ENCODE peak calls at places on chromosomes 2 and 18, in four cellular contexts. D, U, B and E are unnamed samples.

GRCh38 chr2:232454630-232455029 is 1.3 kb upstream of the ALPI start:
- DNase-seq in D (no peak), U (no peak), B (no peak), E (no peak)

GRCh38 chr2:172674034-172674967 is 61.3 kb upstream of the RAPGEF4 start:
- DNase-seq in D (peak), U (peak), B (peak), E (peak)

GRCh38 chr2:144508162-144508765 is 11.7 kb downstream of the ZEB2 start:
- DNase-seq in D (peak), U (peak), B (no peak), E (no peak)

GRCh38 chr2:99819766-99820165 is 322.6 kb downstream of the AFF3 start:
- DNase-seq in D (no peak), U (no peak), B (no peak), E (no peak)

GRCh38 chr2:79619442-79619841 is 106.6 kb downstream of the CTNNA2 start:
- DNase-seq in D (no peak), U (no peak), B (no peak), E (no peak)

GRCh38 chr2:46814160-46814559 is 101.4 kb downstream of the MCFD2 start:
- DNase-seq in D (no peak), U (peak), B (peak), E (peak)

GRCh38 chr2:80531319-80531718 is 226.8 kb upstream of the LRRTM1 start:
- DNase-seq in D (no peak), U (no peak), B (no peak), E (no peak)

GRCh38 chr18:48105317-48105716 is 174.9 kb upstream of the SMAD2 start:
- DNase-seq in D (no peak), U (no peak), B (no peak), E (no peak)

GRCh38 chr18:50662177-50662576 is 102.3 kb downstream of the MAPK4 start:
- DNase-seq in D (no peak), U (no peak), B (no peak), E (no peak)

GRCh38 chr2:106976548-106976947 is 90.6 kb upstream of the ST6GAL2 start:
- DNase-seq in D (no peak), U (no peak), B (no peak), E (no peak)

GRCh38 chr2:61165946-61166345 is 4.0 kb downstream of the C2orf74 start:
- DNase-seq in D (no peak), U (no peak), B (no peak), E (no peak)

GRCh38 chr2:203394519-203395227 is 66.5 kb downstream of the ABI2 start:
- DNase-seq in D (no peak), U (no peak), B (no peak), E (no peak)

GRCh38 chr2:57080035-57080434 is 896.2 kb downstream of the CCDC85A start:
- DNase-seq in D (no peak), U (no peak), B (no peak), E (no peak)

GRCh38 chr2:236120829-236121228 is 47.4 kb downstream of the GBX2 start:
- DNase-seq in D (no peak), U (no peak), B (no peak), E (no peak)

GRCh38 chr2:211454684-211455083 is 898.3 kb downstream of the CPS1 start:
- DNase-seq in D (peak), U (peak), B (no peak), E (no peak)

GRCh38 chr18:57437433-57437781 is 2.2 kb downstream of the ONECUT2 start:
- DNase-seq in D (no peak), U (peak), B (no peak), E (no peak)

GRCh38 chr2:86429335-86429734 is 11.8 kb upstream of the KDM3A start:
- DNase-seq in D (no peak), U (no peak), B (no peak), E (no peak)

GRCh38 chr2:205556357-205556756 is 125.9 kb upstream of the NRP2 start:
- DNase-seq in D (no peak), U (no peak), B (no peak), E (no peak)

GRCh38 chr18:79484661-79485621 is 89.2 kb downstream of the NFATC1 start:
- DNase-seq in D (peak), U (peak), B (no peak), E (no peak)

GRCh38 chr2:16716051-16716450 is 50.4 kb upstream of the CYRIA start:
- DNase-seq in D (no peak), U (no peak), B (no peak), E (no peak)

GRCh38 chr2:150062416-150062815 is 425.1 kb downstream of the RND3 start:
- DNase-seq in D (no peak), U (no peak), B (no peak), E (no peak)

GRCh38 chr2:60125880-60126444 is 427.5 kb downstream of the BCL11A start:
- DNase-seq in D (no peak), U (no peak), B (no peak), E (no peak)

GRCh38 chr2:66235408-66235807 is 199.5 kb upstream of the MEIS1 start:
- DNase-seq in D (no peak), U (no peak), B (no peak), E (no peak)

GRCh38 chr2:64525323-64525625 is 1.1 kb downstream of the AFTPH start:
- DNase-seq in D (no peak), U (no peak), B (peak), E (no peak)

GRCh38 chr2:179622122-179622521 is 239.3 kb downstream of the ZNF385B start:
- DNase-seq in D (no peak), U (no peak), B (no peak), E (no peak)

GRCh38 chr2:241267249-241268067 is 48.0 kb downstream of the HDLBP start:
- DNase-seq in D (no peak), U (no peak), B (no peak), E (no peak)

GRCh38 chr2:98909381-98910211 is 26.4 kb downstream of the CRACDL start:
- DNase-seq in D (no peak), U (peak), B (peak), E (peak)

GRCh38 chr18:26547302-26548143 is 830 bp downstream of the KCTD1 start:
- DNase-seq in D (peak), U (peak), B (peak), E (peak)
- TF ChIP-seq CTCF in D (peak), U (peak), B (no peak), E (no peak)

GRCh38 chr2:128594273-128594910 is 275.7 kb upstream of the HS6ST1 start:
- DNase-seq in D (no peak), U (no peak), B (no peak), E (peak)

GRCh38 chr2:128593518-128594272 is 275.0 kb upstream of the HS6ST1 start:
- DNase-seq in D (no peak), U (no peak), B (no peak), E (no peak)

GRCh38 chr2:128590309-128591021 is 271.8 kb upstream of the HS6ST1 start:
- DNase-seq in D (no peak), U (no peak), B (no peak), E (no peak)

GRCh38 chr2:128591022-128591840 is 272.6 kb upstream of the HS6ST1 start:
- DNase-seq in D (no peak), U (no peak), B (no peak), E (no peak)

GRCh38 chr2:128591841-128592822 is 273.5 kb upstream of the HS6ST1 start:
- DNase-seq in D (no peak), U (no peak), B (no peak), E (no peak)
- TF ChIP-seq CTCF in D (no peak), U (no peak), B (no peak), E (no peak)

GRCh38 chr2:37394263-37394662 is 49.8 kb downstream of the QPCT start:
- DNase-seq in D (no peak), U (no peak), B (no peak), E (no peak)

GRCh38 chr2:37400041-37400440 is 55.6 kb downstream of the QPCT start:
- DNase-seq in D (no peak), U (no peak), B (no peak), E (no peak)

GRCh38 chr2:37394986-37395555 is 50.6 kb downstream of the QPCT start:
- DNase-seq in D (no peak), U (no peak), B (peak), E (no peak)

GRCh38 chr2:37397166-37397565 is 52.7 kb downstream of the QPCT start:
- DNase-seq in D (no peak), U (no peak), B (no peak), E (no peak)

DNA sequence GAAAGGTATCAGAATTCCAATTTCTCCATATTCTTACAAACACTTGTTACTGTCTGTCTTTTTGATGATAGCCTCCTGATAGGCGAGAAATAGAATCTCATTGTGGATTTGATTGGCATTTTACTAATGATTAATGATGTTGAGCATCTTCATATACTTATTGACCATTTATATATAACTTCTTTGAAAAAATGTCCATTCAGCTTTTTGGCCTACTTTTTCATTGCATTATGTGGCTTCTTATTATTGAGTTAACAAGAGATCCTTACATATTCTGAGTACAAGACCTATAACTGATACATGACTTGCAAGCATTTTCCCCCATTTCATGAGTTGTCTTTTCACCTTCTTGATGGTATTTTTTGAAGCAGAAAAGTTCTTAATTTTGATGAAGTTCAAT is 54.6 kb downstream of the QPCT start:
- DNase-seq in D (no peak), U (no peak), B (no peak), E (no peak)
- TF ChIP-seq CTCF in D (no peak), U (no peak), B (no peak), E (no peak)

GRCh38 chr2:160581448-160581847 is 87.8 kb upstream of the RBMS1 start:
- DNase-seq in D (no peak), U (no peak), B (no peak), E (no peak)
- TF ChIP-seq CTCF in D (no peak), U (no peak), B (no peak), E (no peak)

DNA sequence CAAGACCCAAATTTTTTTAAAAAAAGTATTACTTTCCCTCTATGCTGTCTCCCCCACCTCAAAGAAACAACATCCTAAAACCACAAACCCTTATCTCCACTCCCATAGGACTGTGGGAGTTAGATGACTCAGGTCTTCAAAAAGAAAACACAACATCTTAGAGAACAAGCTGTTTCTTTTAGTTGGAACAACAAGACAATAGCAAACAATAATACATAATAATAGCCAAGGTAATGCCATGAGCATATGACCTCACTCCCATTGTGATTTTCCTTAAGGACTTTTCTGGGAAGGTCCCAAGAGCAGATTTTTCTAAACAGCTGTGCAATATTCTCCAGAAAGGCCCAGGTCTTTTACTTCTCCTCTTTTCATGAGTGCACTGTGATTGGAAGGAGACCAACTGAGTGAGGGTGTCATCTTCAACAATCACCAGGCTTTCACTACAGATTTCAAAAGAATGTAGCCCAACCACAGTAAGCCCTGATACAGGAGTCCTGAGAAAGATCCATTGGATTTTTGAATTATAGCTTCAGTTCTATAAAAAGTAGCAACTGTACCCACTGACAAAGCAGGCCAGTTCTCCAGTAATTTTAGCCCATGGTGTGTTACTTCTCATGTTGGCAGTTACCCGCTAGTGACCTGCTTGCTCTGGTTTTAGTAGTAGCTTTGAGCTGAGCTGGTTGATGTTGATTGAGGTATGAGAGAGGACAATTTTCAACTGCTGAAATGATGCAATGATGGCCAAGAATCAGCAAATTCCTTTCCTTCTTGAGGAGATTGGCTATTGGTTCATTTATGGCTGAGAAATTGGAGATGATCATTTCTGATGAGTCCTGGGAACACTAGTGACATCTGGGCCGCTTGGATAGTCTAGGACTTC is 144.5 kb upstream of the TCF4 start:
- DNase-seq in D (no peak), U (no peak), B (no peak), E (no peak)
- TF ChIP-seq CTCF in D (no peak), U (no peak), B (no peak), E (no peak)

GRCh38 chr18:54269924-54270844 is 867 bp downstream of the POLI start:
- DNase-seq in D (peak), U (no peak), B (peak), E (no peak)
- TF ChIP-seq CTCF in D (peak), U (peak), B (peak), E (peak)

DNA sequence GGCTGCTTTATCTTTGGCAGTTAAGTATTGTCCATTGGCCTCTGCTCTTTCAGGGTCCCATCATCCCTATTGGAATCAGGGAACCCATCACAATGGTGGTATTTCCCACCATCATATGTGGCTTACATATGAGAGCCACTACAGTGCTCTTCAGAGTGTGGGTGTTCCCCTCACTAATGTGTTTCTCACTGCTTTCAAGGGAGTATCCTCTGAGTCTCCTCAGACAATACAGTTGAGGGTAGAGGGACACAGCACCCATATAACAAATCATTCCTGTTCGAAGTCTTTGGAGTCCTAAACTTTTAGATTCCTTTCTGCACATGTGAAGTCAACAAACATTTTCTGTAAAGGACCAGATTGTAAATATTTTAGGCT is 48.7 kb upstream of the DNAJC10 start:
- DNase-seq in D (no peak), U (no peak), B (no peak), E (no peak)
- TF ChIP-seq CTCF in D (no peak), U (no peak), B (no peak), E (no peak)

DNA sequence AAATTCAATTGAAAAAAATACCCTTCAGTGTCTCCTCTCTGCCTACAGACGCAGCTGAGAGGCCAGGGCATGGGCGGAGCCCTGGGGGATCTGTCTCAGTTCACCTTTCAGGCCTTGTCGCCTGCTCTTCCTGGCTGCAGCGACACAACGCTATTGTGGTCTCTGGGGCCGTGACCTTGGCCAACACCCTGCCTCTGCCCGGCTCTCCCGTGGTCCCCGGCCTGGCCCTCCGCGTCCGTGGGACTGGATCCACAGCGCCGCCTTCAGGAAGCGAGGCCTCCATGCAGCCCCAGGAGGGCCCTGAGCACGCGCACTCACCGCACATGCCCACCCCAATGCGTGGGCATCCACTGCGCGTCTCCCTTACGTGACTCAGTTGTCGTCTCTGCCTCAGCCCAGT is 81.1 kb downstream of the MRPS9 start:
- DNase-seq in D (no peak), U (no peak), B (no peak), E (no peak)
- TF ChIP-seq CTCF in D (no peak), U (no peak), B (no peak), E (no peak)

DNA sequence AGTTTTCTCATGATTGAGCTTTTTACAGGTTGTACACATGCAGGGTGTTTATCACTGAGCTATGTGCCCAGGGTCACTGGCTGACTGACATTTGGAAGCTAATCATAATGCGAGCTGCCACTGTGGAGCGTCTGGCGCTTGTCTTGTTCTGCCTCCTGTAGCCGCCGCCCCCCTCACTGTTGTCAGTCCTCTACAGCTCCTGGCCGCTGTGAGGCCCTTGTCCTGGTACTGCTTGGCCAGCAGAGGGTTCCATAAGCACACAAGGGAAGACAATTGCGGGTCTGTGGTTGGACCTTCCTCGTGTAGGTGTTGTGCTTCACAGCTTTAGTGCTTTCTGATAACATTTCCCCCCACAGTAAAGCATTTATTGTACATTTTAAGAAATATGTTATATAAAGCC is 105.6 kb upstream of the LDLRAD4 start:
- DNase-seq in D (no peak), U (peak), B (peak), E (no peak)
- TF ChIP-seq CTCF in D (no peak), U (peak), B (no peak), E (no peak)

DNA sequence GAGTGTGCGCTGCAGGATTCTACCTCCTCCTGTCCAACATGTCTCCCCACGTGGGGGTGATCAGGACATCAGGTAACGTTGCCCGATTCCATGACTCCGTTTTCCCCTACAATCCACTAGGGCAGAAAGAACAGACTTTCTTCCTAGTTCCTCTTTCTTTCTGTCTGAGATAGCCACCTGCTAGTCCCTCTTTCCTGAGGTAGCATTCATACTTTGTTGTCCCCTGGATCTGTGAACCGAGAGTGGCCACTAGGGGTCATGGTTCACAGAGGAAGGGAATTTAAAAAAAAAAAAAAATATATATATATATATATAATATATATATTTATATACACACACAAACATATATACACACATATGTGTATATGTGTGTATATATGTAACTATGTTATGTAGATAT is 210.0 kb upstream of the ZNF521 start:
- DNase-seq in D (no peak), U (no peak), B (peak), E (no peak)
- TF ChIP-seq CTCF in D (no peak), U (peak), B (peak), E (no peak)